ENCODE peak calls at places on chromosome 16, in four cellular contexts. J is stimulated activated naive B cell treated with anti-CD40 and anti-IgM and Interleukin-4, amounts not matched to agents 10 μg/mL and 1 μg/mL and 100 μg/mL, for 72 hours; W is lung; H is NCI-H446 treated with DMSO at 0.1 percent for 48 hours. D is an unnamed sample.
A peak's percentile ranks its signal among the peaks of the same experiment; 100 is the strongest.

GRCh38 chr16:7763111-7763510 is 430.5 kb downstream of the RBFOX1 start:
- DNase-seq in W (no peak), J (no peak), H (no peak), D (no peak)

GRCh38 chr16:57167951-57168350 is 17.9 kb downstream of the PSME3IP1 start:
- DNase-seq in H (peak; percentile 1), W (no peak), J (no peak), D (peak; percentile 84)

GRCh38 chr16:50354082-50354481 is 14.7 kb downstream of the BRD7 start:
- DNase-seq in H (no peak), J (no peak), W (no peak), D (no peak)

GRCh38 chr16:57825298-57826039 is 23.2 kb upstream of the KIFC3 start:
- DNase-seq in W (no peak), H (no peak), J (no peak), D (no peak)

GRCh38 chr16:51971184-51971583 is 575.8 kb downstream of the TOX3 start:
- DNase-seq in H (no peak), J (no peak), W (no peak), D (peak; percentile 1)

GRCh38 chr16:53967172-53967571 is 263.2 kb downstream of the FTO start:
- DNase-seq in H (peak; percentile 76), W (no peak), J (no peak), D (no peak)

GRCh38 chr16:89484088-89484501 is 6.3 kb downstream of the ANKRD11 start:
- DNase-seq in H (no peak), J (no peak), W (no peak), D (no peak)

GRCh38 chr16:27460663-27461482 is 58.9 kb downstream of the IL21R start:
- DNase-seq in J (no peak), H (no peak), W (no peak), D (no peak)

GRCh38 chr16:74565378-74565777 is 41.5 kb downstream of the GLG1 start:
- DNase-seq in W (no peak), H (no peak), J (no peak), D (no peak)

GRCh38 chr16:27169511-27170071 is 33.7 kb upstream of the KDM8 start:
- DNase-seq in J (peak; percentile 32), H (peak; percentile 19), W (no peak), D (peak; percentile 77)

GRCh38 chr16:27596411-27596810 is 46.5 kb downstream of the KATNIP start:
- DNase-seq in J (no peak), W (no peak), H (no peak), D (no peak)

GRCh38 chr16:79895917-79896203 is 295.3 kb upstream of the MAF start:
- DNase-seq in H (no peak), W (no peak), J (no peak), D (no peak)

GRCh38 chr16:87317766-87318121 is 552 bp upstream of the C16orf95 start:
- DNase-seq in W (peak; percentile 60), J (peak; percentile 34), H (no peak), D (peak; percentile 63)

GRCh38 chr16:72805486-72805885 is 242.4 kb downstream of the ZFHX3 start:
- DNase-seq in H (no peak), W (no peak), J (no peak), D (no peak)

GRCh38 chr16:83348991-83349390 is 458.8 kb upstream of the HSBP1 start:
- DNase-seq in J (no peak), W (no peak), H (no peak), D (no peak)

GRCh38 chr16:78686601-78687000 is 587.1 kb downstream of the WWOX start:
- DNase-seq in H (no peak), W (no peak), J (no peak), D (no peak)

GRCh38 chr16:67186550-67186950 is 2.8 kb upstream of the MATCAP1 start:
- DNase-seq in W (no peak), H (no peak), J (no peak), D (no peak)

GRCh38 chr16:1299012-1299867 is 10.2 kb upstream of the UBE2I start:
- DNase-seq in W (no peak), J (no peak), H (no peak), D (no peak)

GRCh38 chr16:70706948-70707465 is 21.2 kb upstream of the MTSS2 start:
- DNase-seq in W (no peak), H (no peak), J (no peak), D (no peak)

GRCh38 chr16:26981266-26981938 is 85.3 kb upstream of the C16orf82 start:
- DNase-seq in J (no peak), W (no peak), H (no peak), D (no peak)

GRCh38 chr16:55107851-55108250 is 177.2 kb downstream of the IRX5 start:
- DNase-seq in J (no peak), W (no peak), H (no peak), D (no peak)

GRCh38 chr16:30430428-30430970 is 669 bp upstream of the DCTPP1 start:
- DNase-seq in H (no peak), J (no peak), W (no peak), D (no peak)

GRCh38 chr16:85994492-85995433 is 95.8 kb downstream of the IRF8 start:
- DNase-seq in H (no peak), W (no peak), J (no peak), D (peak; percentile 73)

GRCh38 chr16:57950382-57950781 is 20.5 kb downstream of the CNGB1 start:
- DNase-seq in H (no peak), W (no peak), J (no peak), D (no peak)

GRCh38 chr16:57127037-57127763 is 34.8 kb downstream of the CPNE2 start:
- DNase-seq in W (no peak), H (no peak), J (no peak), D (no peak)

GRCh38 chr16:1807626-1808025 is 14.1 kb upstream of the IGFALS start:
- DNase-seq in W (no peak), H (no peak), J (no peak), D (no peak)